ENCODE peak calls at places on chromosomes 4 and X, in eight cellular contexts. O is activated naive CD8-positive, alpha-beta T cell treated with anti-CD3 and anti-CD28 coated beads, Interleukin-2, amount 50 U/mL, for 16 hours; P is ELR; X is stimulated activated effector memory CD8-positive, alpha-beta T cell treated with anti-CD3 and anti-CD28 coated beads, Interleukin-12 subunit alpha, Interleukin-12 subunit beta, amount 100 ng/mL, for 72 hours; D is DMS153; J is activated CD8-positive, alpha-beta T cell treated with anti-CD3 and anti-CD28 coated beads for 36 hours; T is mesenchymal stem cell; S is H1. V is an unnamed sample.

GRCh38 chrX:105837227-105837626 is 14.9 kb downstream of the NRK start:
- DNase-seq in O (no peak), S (no peak), P (peak), D (peak), J (no peak), X (no peak), T (peak), V (no peak)

GRCh38 chr4:39446483-39446841 is 12.3 kb downstream of the RPL9 start:
- DNase-seq in O (no peak), P (no peak), D (no peak), S (no peak), T (no peak), X (no peak), J (no peak), V (no peak)

GRCh38 chrX:15087747-15088146 is 182.1 kb downstream of the ASB9 start:
- DNase-seq in O (no peak), T (no peak), S (no peak), X (no peak), D (no peak), P (no peak), J (no peak), V (no peak)

GRCh38 chrX:397575-397974 is 10.9 kb upstream of the PPP2R3B start:
- DNase-seq in T (peak), D (no peak), X (no peak), P (peak), J (no peak), O (no peak), S (peak), V (no peak)

GRCh38 chr4:18935956-18936355 is 914.4 kb upstream of the LCORL start:
- DNase-seq in X (no peak), S (no peak), J (no peak), O (no peak), P (no peak), T (no peak), D (no peak), V (no peak)

GRCh38 chr4:88008624-88009235 is 1.3 kb downstream of the PKD2 start:
- DNase-seq in T (peak), O (no peak), D (no peak), X (no peak), S (no peak), P (peak), J (peak), V (no peak)

GRCh38 chr4:142091691-142092182 is 455.4 kb downstream of the IL15 start:
- DNase-seq in J (no peak), T (peak), D (no peak), X (no peak), O (no peak), P (peak), S (no peak), V (no peak)

GRCh38 chr4:100949350-100949935 is 397.9 kb downstream of the PPP3CA start:
- DNase-seq in S (no peak), O (no peak), T (peak), D (no peak), X (no peak), P (peak), J (no peak), V (no peak)

GRCh38 chrX:85928606-85929005 is 118.8 kb downstream of the CHM start:
- DNase-seq in J (no peak), P (no peak), T (no peak), S (no peak), O (no peak), X (no peak), D (no peak), V (no peak)

GRCh38 chr4:130689182-130689581 is 1593.2 kb downstream of the C4orf33 start:
- DNase-seq in X (no peak), S (no peak), O (no peak), T (no peak), J (no peak), D (no peak), P (peak), V (no peak)

GRCh38 chrX:149831473-149831872 is 49.5 kb upstream of the MAGEA8 start:
- DNase-seq in D (no peak), X (no peak), T (no peak), P (peak), O (no peak), J (no peak), S (no peak), V (no peak)

GRCh38 chrX:122188751-122189150 is 995.3 kb upstream of the GRIA3 start:
- DNase-seq in S (no peak), T (no peak), D (no peak), P (no peak), X (no peak), J (no peak), O (no peak), V (no peak)

GRCh38 chr4:153238146-153238919 is 34.1 kb downstream of the TRIM2 start:
- DNase-seq in T (peak), O (no peak), S (no peak), P (no peak), J (no peak), X (no peak), D (no peak), V (no peak)

GRCh38 chrX:2690856-2691542 is at the start of gene CD99:
- DNase-seq in O (peak), X (peak), S (peak), T (peak), J (peak), P (peak), D (no peak), V (peak)

GRCh38 chr4:95362906-95363578 is 185.7 kb downstream of the UNC5C start:
- DNase-seq in X (no peak), S (peak), J (peak), P (peak), D (no peak), T (peak), O (no peak), V (no peak)

GRCh38 chr4:27278615-27279014 is 418.0 kb downstream of the STIM2 start:
- DNase-seq in D (no peak), S (peak), P (peak), J (peak), T (peak), X (no peak), O (no peak), V (no peak)

GRCh38 chr4:47915378-47915777 is 995 bp upstream of the NFXL1 start:
- DNase-seq in S (no peak), D (no peak), J (no peak), X (no peak), T (no peak), O (no peak), P (no peak), V (no peak)

GRCh38 chr4:42331914-42332368 is 65.3 kb upstream of the SHISA3 start:
- DNase-seq in X (no peak), J (no peak), D (no peak), P (peak), T (peak), S (no peak), O (no peak), V (no peak)

GRCh38 chr4:56958111-56958517 is 19.3 kb downstream of the NOA1 start:
- DNase-seq in J (no peak), P (peak), T (peak), O (no peak), D (peak), X (no peak), S (no peak), V (no peak)

GRCh38 chr4:16677545-16677944 is 220.9 kb downstream of the LDB2 start:
- DNase-seq in T (no peak), P (no peak), J (no peak), D (no peak), X (no peak), O (no peak), S (no peak), V (no peak)

GRCh38 chrX:29746326-29746725 is 469.0 kb upstream of the MAGEB2 start:
- DNase-seq in X (no peak), D (no peak), P (no peak), S (no peak), T (no peak), O (no peak), J (no peak), V (no peak)

GRCh38 chrX:152821145-152821765 is 9.3 kb downstream of the CETN2 start:
- DNase-seq in T (peak), P (peak), D (peak), O (no peak), X (no peak), S (peak), J (peak), V (no peak)

GRCh38 chr4:55018521-55018920 is 106.9 kb downstream of the KDR start:
- DNase-seq in J (no peak), T (no peak), P (peak), S (no peak), D (no peak), X (no peak), O (no peak), V (no peak)

GRCh38 chrX:70172964-70173363 is 4.3 kb upstream of the DGAT2L6 start:
- DNase-seq in X (no peak), S (no peak), T (no peak), O (no peak), P (no peak), D (no peak), J (no peak), V (no peak)

GRCh38 chr4:114281561-114281960 is 302.1 kb upstream of the ARSJ start:
- DNase-seq in P (peak), J (no peak), T (peak), X (no peak), D (no peak), O (no peak), S (no peak), V (no peak)

GRCh38 chrX:1941291-1941690 is 326.4 kb downstream of the ASMT start:
- DNase-seq in O (no peak), X (no peak), T (no peak), D (no peak), S (no peak), P (no peak), J (no peak), V (no peak)

V was measured in GM12892.